ENCODE peak calls at places on chromosomes 7 and 10, in seven cellular contexts. P is activated CD4-positive, CD25-positive, alpha-beta regulatory T cell; X is HuH-7.5; M is HFF-Myc; D is NCI-H2081; O is SW 1271; H is colonic mucosa. R is an unnamed sample.

GRCh38 chr10:92222603-92223275 is 68.1 kb downstream of the CPEB3 start:
- DNase-seq in X (no peak), P (no peak), M (no peak), H (no peak), D (no peak), O (peak; percentile 11), R (no peak)

GRCh38 chr10:84908491-84908890 is 580.1 kb downstream of the CCSER2 start:
- DNase-seq in X (no peak), D (no peak), H (no peak), P (no peak), O (no peak), M (no peak), R (no peak)

GRCh38 chr7:66847879-66848810 is 72.9 kb upstream of the TMEM248 start:
- DNase-seq in H (no peak), P (no peak), X (no peak), M (no peak), D (peak; percentile 48), O (no peak), R (no peak)

GRCh38 chr7:25894002-25894901 is 257.7 kb upstream of the NFE2L3 start:
- DNase-seq in O (no peak), X (peak; percentile 25), H (peak; percentile 58), D (peak; percentile 59), P (no peak), M (no peak), R (peak; percentile 46)

GRCh38 chr7:29337628-29338116 is 143.1 kb downstream of the CHN2 start:
- DNase-seq in O (no peak), M (no peak), X (no peak), P (no peak), D (no peak), H (no peak), R (no peak)

GRCh38 chr7:100763556-100764140 is 30.3 kb downstream of the ZAN start:
- DNase-seq in P (no peak), M (no peak), O (no peak), D (no peak), X (no peak), H (no peak), R (no peak)

GRCh38 chr7:36363515-36363914 is 26.1 kb upstream of the ANLN start:
- DNase-seq in H (no peak), D (no peak), M (no peak), O (no peak), X (no peak), P (no peak), R (no peak)

GRCh38 chr7:52270301-52270700 is 765.1 kb upstream of the POM121L12 start:
- DNase-seq in D (no peak), O (no peak), X (no peak), M (no peak), P (no peak), H (no peak), R (no peak)

GRCh38 chr10:1148855-1149620 is 92.9 kb downstream of the WDR37 start:
- DNase-seq in H (peak; percentile 6), D (no peak), X (no peak), P (no peak), M (no peak), O (no peak), R (peak; percentile 17)

GRCh38 chr7:7517661-7518236 is 17.9 kb downstream of the COL28A1 start:
- DNase-seq in D (no peak), H (no peak), M (no peak), O (no peak), P (no peak), X (no peak), R (no peak)

GRCh38 chr7:82172017-82172416 is 271.6 kb downstream of the CACNA2D1 start:
- DNase-seq in X (no peak), D (peak; percentile 29), H (no peak), O (no peak), P (no peak), M (no peak), R (no peak)

GRCh38 chr7:78090616-78091015 is 292.0 kb downstream of the PHTF2 start:
- DNase-seq in X (no peak), D (no peak), O (no peak), P (no peak), H (no peak), M (no peak), R (no peak)

GRCh38 chr10:93471110-93471651 is 11.0 kb downstream of the MYOF start:
- DNase-seq in M (peak; percentile 93), D (no peak), X (no peak), P (no peak), O (peak; percentile 72), H (no peak), R (no peak)

GRCh38 chr7:89064831-89065230 is 269.3 kb upstream of the TEX47 start:
- DNase-seq in D (no peak), X (no peak), P (no peak), H (no peak), M (no peak), O (no peak), R (no peak)

GRCh38 chr7:155810607-155811559 is 1.4 kb downstream of the SHH start:
- DNase-seq in O (no peak), P (no peak), M (no peak), D (no peak), H (no peak), X (no peak), R (no peak)

GRCh38 chr10:42973870-42974692 is 102.8 kb upstream of the RET start:
- DNase-seq in O (no peak), M (no peak), X (no peak), P (no peak), D (no peak), H (no peak), R (no peak)

GRCh38 chr10:122159159-122159970 is 111.7 kb upstream of the BTBD16 start:
- DNase-seq in P (no peak), O (no peak), H (no peak), X (no peak), D (no peak), M (no peak), R (no peak)

R was measured in stomach.